ENCODE peak calls at places on chromosomes 3 and 15, in four cellular contexts. H is HepG2, C is GM12878, M is H1. R is an unnamed sample. For H3K9me3, the result is how much of the 10 kb centered on the place peaks cover.

GRCh38 chr3:126367316-126367805 is 10.2 kb upstream of the KLF15 start:
- DNase-seq in C (no peak), H (no peak), M (no peak), R (no peak)

GRCh38 chr3:158845748-158846350 is 44.0 kb downstream of the MFSD1 start:
- DNase-seq in C (no peak), M (no peak), H (peak), R (peak)

GRCh38 chr3:139313921-139314320 is 29.9 kb upstream of the MRPS22 start:
- DNase-seq in C (no peak), H (no peak), M (no peak), R (no peak)

GRCh38 chr3:197592361-197593045 is 36.7 kb upstream of the BDH1 start:
- DNase-seq in H (no peak), C (no peak), M (no peak), R (no peak)

GRCh38 chr15:64895285-64896065 is 16.2 kb upstream of the ANKDD1A start:
- DNase-seq in H (no peak), M (no peak), C (peak), R (no peak)

GRCh38 chr3:159560214-159561004 is 428.2 kb upstream of the IL12A start:
- DNase-seq in H (no peak), M (no peak), C (no peak), R (peak)

GRCh38 chr15:69613182-69613581 is 160.6 kb downstream of the RPLP1 start:
- DNase-seq in H (no peak), M (no peak), C (no peak), R (no peak)

GRCh38 chr3:127306361-127307112 is 18.7 kb upstream of the PRR20G start:
- DNase-seq in M (no peak), C (no peak), H (no peak), R (no peak)

GRCh38 chr3:80785475-80785874 is 976.0 kb downstream of the GBE1 start:
- DNase-seq in M (no peak), C (no peak), H (peak), R (no peak)

GRCh38 chr15:80773122-80773551 is 6.0 kb upstream of the CEMIP start:
- DNase-seq in M (no peak), C (no peak), H (no peak), R (no peak)

GRCh38 chr3:78098367-78098766 is 1058.5 kb downstream of the ROBO2 start:
- DNase-seq in C (no peak), M (no peak), H (no peak), R (no peak)

GRCh38 chr3:110454066-110454465 is 617.5 kb upstream of the NECTIN3 start:
- DNase-seq in C (no peak), H (no peak), M (no peak), R (no peak)

GRCh38 chr3:118530350-118530922 is 504.2 kb downstream of the IGSF11 start:
- DNase-seq in C (no peak), H (no peak), M (no peak), R (no peak)

GRCh38 chr15:74406517-74406916 is 27.2 kb downstream of the SEMA7A start:
- DNase-seq in H (no peak), C (no peak), M (no peak), R (no peak)

GRCh38 chr15:99057020-99057419 is 47.9 kb upstream of the SYNM start:
- DNase-seq in M (peak), C (peak), H (no peak), R (no peak)

GRCh38 chr3:46065294-46065705 is 38.0 kb upstream of the XCR1 start:
- DNase-seq in M (no peak), C (peak), H (no peak), R (no peak)

GRCh38 chr3:108131105-108131794 is 40.4 kb upstream of the CD47 start:
- DNase-seq in H (no peak), C (no peak), M (no peak), R (no peak)

GRCh38 chr15:96553931-96554330 is 223.4 kb downstream of the NR2F2 start:
- DNase-seq in H (no peak), M (no peak), C (no peak), R (no peak)

GRCh38 chr3:112471926-112472325 is 27.3 kb downstream of the BTLA start:
- DNase-seq in M (no peak), H (no peak), C (no peak), R (no peak)

GRCh38 chr3:15964605-15965061 is 166.9 kb upstream of the ANKRD28 start:
- DNase-seq in C (no peak), H (no peak), M (no peak), R (peak)

GRCh38 chr3:159158801-159159200 is 356.9 kb downstream of the MFSD1 start:
- DNase-seq in H (no peak), C (no peak), M (no peak), R (no peak)

GRCh38 chr15:94586099-94586498 is 354.7 kb downstream of the MCTP2 start:
- DNase-seq in H (no peak), M (no peak), C (no peak), R (no peak)

GRCh38 chr15:49297584-49297983 is 125.5 kb upstream of the FGF7 start:
- DNase-seq in C (no peak), H (no peak), M (no peak), R (no peak)

GRCh38 chr15:101359365-101359947 is 64.4 kb upstream of the SNRPA1 start:
- DNase-seq in H (no peak), M (peak), C (no peak), R (no peak)

GRCh38 chr15:92908369-92909057 is 8.4 kb downstream of the CHD2 start:
- DNase-seq in M (no peak), C (no peak), H (no peak), R (no peak)

GRCh38 chr3:53196575-53197407 is 35.8 kb downstream of the PRKCD start:
- DNase-seq in M (no peak), C (peak), H (peak), R (no peak)

GRCh38 chr3:37494206-37494605 is 319.8 kb upstream of the LRRFIP2 start:
- DNase-seq in C (no peak), M (no peak), H (no peak), R (no peak)

DNA sequence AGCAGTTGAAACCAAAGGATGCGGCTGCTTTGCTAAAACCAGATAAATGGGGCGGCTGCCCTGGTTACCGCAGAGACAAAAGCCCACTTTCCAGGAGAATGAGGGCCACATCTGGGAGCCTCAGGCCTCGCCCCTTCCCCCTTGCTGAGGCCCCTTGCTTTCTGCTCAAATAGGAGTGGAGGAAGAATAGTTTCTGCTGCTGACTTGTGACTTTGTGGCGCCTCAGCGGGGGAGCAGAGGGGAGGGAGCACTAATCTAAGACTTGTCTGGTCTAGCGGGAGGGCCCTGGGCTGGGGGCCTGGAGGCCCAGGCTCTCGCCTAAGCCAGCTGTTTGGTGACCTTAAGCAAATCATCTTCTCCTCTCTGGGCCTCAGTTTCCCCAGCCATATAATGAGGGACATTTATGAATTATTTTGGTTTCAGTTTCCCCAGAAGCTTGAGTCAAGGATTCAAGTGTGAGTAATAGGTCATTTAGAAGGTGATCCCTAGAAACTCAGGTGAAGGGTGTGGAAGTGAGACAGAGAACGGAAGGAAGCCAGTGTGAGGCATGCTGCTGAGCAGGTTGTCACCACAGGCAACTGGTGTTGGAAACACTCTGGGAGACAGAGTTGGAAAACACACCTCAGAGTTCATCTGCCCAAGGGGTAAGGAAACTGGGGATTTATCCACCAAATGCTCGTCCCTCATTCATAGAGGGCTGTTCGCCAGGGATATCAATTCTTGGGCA is 25.9 kb upstream of the SMAD3 start:
- DNase-seq in M (peak), C (no peak), H (no peak), R (no peak)
- TF ChIP-seq SUZ12 in M (no peak), C (no peak), H (no peak), R (no peak)

DNA sequence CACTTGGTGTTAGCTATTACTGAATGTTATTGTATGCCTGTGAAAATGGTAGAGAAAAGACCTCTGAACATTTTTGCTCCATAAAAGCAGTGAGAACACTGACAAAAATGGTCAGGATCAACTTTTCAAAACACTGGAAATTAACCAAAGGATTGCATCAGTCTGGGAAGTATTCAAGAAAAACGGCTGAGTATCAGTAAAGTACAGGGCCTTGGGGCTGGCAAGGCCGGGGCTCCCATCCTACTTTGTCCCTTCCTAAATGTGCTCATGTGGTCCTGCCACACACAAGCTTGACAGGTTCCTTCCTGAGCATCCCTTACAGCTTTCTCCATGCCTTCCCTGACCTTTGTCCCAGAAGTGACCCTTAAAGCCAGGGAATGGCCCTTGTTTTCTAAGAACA is 84.0 kb downstream of the CFAP20DC start:
- DNase-seq in C (no peak), H (no peak), M (no peak), R (no peak)
- H3K9me3 ChIP-seq in C (under half), H (under half), M (under half), R (under half)

GRCh38 chr3:123533554-123534159 is 51.2 kb downstream of the HACD2 start:
- DNase-seq in C (no peak), H (no peak), M (no peak), R (no peak)

GRCh38 chr3:123540285-123540684 is 44.6 kb downstream of the HACD2 start:
- DNase-seq in M (no peak), C (no peak), H (no peak), R (no peak)

GRCh38 chr3:123536153-123536895 is 48.5 kb downstream of the HACD2 start:
- DNase-seq in H (no peak), C (peak), M (no peak), R (no peak)

GRCh38 chr3:123534264-123534663 is 50.6 kb downstream of the HACD2 start:
- DNase-seq in C (no peak), M (no peak), H (no peak), R (no peak)

DNA sequence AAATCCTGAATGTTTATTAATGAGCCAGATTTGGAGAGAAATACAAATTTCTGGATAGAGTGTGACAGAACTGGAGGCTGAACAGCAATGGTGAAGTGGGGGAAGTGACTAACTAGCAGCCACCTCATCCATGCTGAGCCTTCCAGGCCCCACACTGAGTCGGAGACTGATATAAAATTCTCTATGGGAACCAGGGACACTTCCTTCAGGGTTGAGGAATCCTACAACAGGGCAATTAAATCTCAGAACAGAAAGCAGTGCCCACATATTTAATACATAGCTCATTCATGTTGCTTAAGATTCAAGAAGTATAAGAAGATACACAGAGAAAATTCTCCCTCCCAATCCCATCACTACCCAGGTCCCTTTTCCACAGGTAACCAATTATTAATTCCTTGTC is 49.3 kb downstream of the HACD2 start:
- DNase-seq in C (no peak), M (no peak), H (no peak), R (no peak)
- TF ChIP-seq SUZ12 in C (no peak), M (no peak), H (no peak), R (no peak)

GRCh38 chr3:44685128-44685800 is 27.2 kb upstream of the ZNF502 start:
- DNase-seq in H (no peak), M (no peak), C (peak), R (peak)

GRCh38 chr3:44682182-44682896 is 30.1 kb upstream of the ZNF502 start:
- DNase-seq in M (no peak), H (no peak), C (no peak), R (no peak)

DNA sequence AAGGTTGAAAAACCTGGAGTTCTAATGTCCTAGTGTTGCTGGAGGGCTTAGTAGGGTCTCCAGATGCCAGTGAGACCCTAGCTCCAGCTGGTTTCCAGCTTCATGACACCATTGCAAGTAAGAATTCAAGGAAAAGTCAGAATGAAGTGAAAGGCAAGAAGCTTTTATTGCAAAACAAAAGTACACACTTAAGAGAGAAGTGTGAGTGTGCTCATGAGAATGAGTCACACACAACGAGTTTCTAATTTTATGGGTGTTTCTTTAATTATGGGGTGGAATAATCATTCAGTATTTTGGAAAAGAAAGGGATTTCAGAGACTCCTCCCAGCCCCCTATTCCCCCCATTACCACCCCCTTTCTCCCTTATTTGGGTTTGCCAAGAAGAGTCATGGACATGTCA is 24.6 kb upstream of the ZNF502 start:
- DNase-seq in M (no peak), C (no peak), H (no peak), R (no peak)
- H3K9me3 ChIP-seq in M (half or more), C (under half), H (under half), R (under half)

GRCh38 chr15:26561130-26561529 is 211.7 kb downstream of the GABRB3 start:
- DNase-seq in C (no peak), M (no peak), H (no peak), R (no peak)
- TF ChIP-seq SUZ12 in C (no peak), M (no peak), H (no peak), R (no peak)

GRCh38 chr3:155218470-155218869 is 75.0 kb downstream of the STRIT1 start:
- DNase-seq in H (no peak), M (no peak), C (no peak), R (no peak)

GRCh38 chr3:155217591-155217990 is 75.9 kb downstream of the STRIT1 start:
- DNase-seq in C (no peak), M (no peak), H (no peak), R (no peak)

DNA sequence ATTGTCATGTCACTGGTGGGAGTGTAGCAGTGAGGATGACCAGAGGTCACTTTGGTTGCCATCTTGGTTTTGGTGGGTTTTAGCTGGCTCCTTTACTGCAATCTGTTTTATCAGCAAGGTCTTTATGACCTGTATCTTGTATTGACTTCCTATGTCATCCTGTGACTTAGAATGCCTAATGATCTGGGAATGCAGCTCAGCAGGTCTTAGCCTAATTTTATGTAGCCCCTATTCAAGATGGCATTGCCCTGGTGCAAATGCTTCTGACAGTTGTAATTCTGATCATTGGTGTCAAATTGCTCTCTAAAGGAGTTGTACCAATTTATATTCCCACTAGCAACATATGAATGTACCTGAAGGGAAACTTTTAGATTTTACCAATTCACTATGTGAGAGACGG is 74.4 kb downstream of the STRIT1 start:
- DNase-seq in C (no peak), M (no peak), H (no peak), R (no peak)
- H3K9me3 ChIP-seq in C (under half), M (under half), H (under half), R (under half)

DNA sequence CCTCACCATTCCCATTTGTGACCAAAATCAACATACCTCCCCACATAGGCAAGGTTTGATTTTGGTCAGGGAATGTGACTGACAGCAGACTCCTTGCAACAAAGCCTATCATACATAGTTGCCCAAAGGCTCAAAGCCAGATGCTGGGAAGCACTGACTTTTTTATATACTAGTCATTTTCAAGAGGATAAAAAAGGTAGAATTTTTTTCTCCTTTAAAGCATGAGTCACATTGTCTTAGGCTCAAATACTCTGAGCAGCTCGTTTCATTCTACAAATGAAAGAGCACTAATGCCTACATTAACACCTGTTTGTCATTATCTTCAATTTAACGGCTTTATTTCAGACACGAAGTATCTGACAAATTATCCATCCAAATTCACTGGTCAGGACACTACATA is 36.2 kb downstream of the ICE2 start:
- DNase-seq in C (no peak), H (no peak), M (no peak), R (no peak)
- TF ChIP-seq SUZ12 in C (no peak), H (no peak), M (no peak), R (no peak)

R was measured in NT2/D1.